ENCODE peak calls at places on chromosomes 7 and 10, in nine cellular contexts. One of them, this sample, is unnamed.

GRCh38 chr10:132434405-132435005 is 37.5 kb downstream of the PWWP2B start:
- DNase-seq in H1: no peak
- DNase-seq in SJSA1: no peak
- DNase-seq in GM04504: no peak
- DNase-seq in activated T-helper 2 cell treated with anti-CD3 and anti-CD28 coated beads, Interferon-gamma antibody, Interleukin-2, Interleukin-4, amounts not matched to agents 10 μg/mL and 5 μg/mL and 100 μg/mL, durations not matched to agents 14 hours and 24 hours and 36 hours: no peak
- DNase-seq in Ammon's horn: no peak
- DNase-seq in HS-27A: no peak
- DNase-seq in left lung: peak; percentile 78
- DNase-seq in EH: no peak
- DNase-seq in this sample: no peak

GRCh38 chr10:22875584-22875983 is 52.3 kb upstream of the ARMC3 start:
- DNase-seq in H1: no peak
- DNase-seq in SJSA1: no peak
- DNase-seq in GM04504: no peak
- DNase-seq in activated T-helper 2 cell treated with anti-CD3 and anti-CD28 coated beads, Interferon-gamma antibody, Interleukin-2, Interleukin-4, amounts not matched to agents 10 μg/mL and 5 μg/mL and 100 μg/mL, durations not matched to agents 14 hours and 24 hours and 36 hours: no peak
- DNase-seq in Ammon's horn: no peak
- DNase-seq in HS-27A: no peak
- DNase-seq in left lung: no peak
- DNase-seq in EH: no peak
- DNase-seq in this sample: no peak

GRCh38 chr10:132919374-132920100 is 22.8 kb downstream of the CFAP46 start:
- DNase-seq in H1: no peak
- DNase-seq in SJSA1: no peak
- DNase-seq in GM04504: no peak
- DNase-seq in activated T-helper 2 cell treated with anti-CD3 and anti-CD28 coated beads, Interferon-gamma antibody, Interleukin-2, Interleukin-4, amounts not matched to agents 10 μg/mL and 5 μg/mL and 100 μg/mL, durations not matched to agents 14 hours and 24 hours and 36 hours: no peak
- DNase-seq in Ammon's horn: no peak
- DNase-seq in HS-27A: no peak
- DNase-seq in left lung: no peak
- DNase-seq in EH: no peak
- DNase-seq in this sample: no peak

GRCh38 chr7:44431091-44431608 is 59.3 kb downstream of the NUDCD3 start:
- DNase-seq in H1: peak; percentile 15
- DNase-seq in SJSA1: no peak
- DNase-seq in GM04504: no peak
- DNase-seq in activated T-helper 2 cell treated with anti-CD3 and anti-CD28 coated beads, Interferon-gamma antibody, Interleukin-2, Interleukin-4, amounts not matched to agents 10 μg/mL and 5 μg/mL and 100 μg/mL, durations not matched to agents 14 hours and 24 hours and 36 hours: no peak
- DNase-seq in Ammon's horn: peak; percentile 52
- DNase-seq in HS-27A: no peak
- DNase-seq in left lung: no peak
- DNase-seq in EH: no peak
- DNase-seq in this sample: no peak

GRCh38 chr10:126252884-126253612 is 135.2 kb downstream of the ADAM12 start:
- DNase-seq in H1: no peak
- DNase-seq in SJSA1: peak; percentile 76
- DNase-seq in GM04504: peak; percentile 99
- DNase-seq in activated T-helper 2 cell treated with anti-CD3 and anti-CD28 coated beads, Interferon-gamma antibody, Interleukin-2, Interleukin-4, amounts not matched to agents 10 μg/mL and 5 μg/mL and 100 μg/mL, durations not matched to agents 14 hours and 24 hours and 36 hours: no peak
- DNase-seq in Ammon's horn: no peak
- DNase-seq in HS-27A: peak; percentile 82
- DNase-seq in left lung: no peak
- DNase-seq in EH: peak; percentile 100
- DNase-seq in this sample: no peak

GRCh38 chr7:149071641-149072437 is 18.7 kb downstream of the ZNF786 start:
- DNase-seq in H1: peak; percentile 81
- DNase-seq in SJSA1: no peak
- DNase-seq in GM04504: no peak
- DNase-seq in activated T-helper 2 cell treated with anti-CD3 and anti-CD28 coated beads, Interferon-gamma antibody, Interleukin-2, Interleukin-4, amounts not matched to agents 10 μg/mL and 5 μg/mL and 100 μg/mL, durations not matched to agents 14 hours and 24 hours and 36 hours: peak; percentile 49
- DNase-seq in Ammon's horn: no peak
- DNase-seq in HS-27A: no peak
- DNase-seq in left lung: no peak
- DNase-seq in EH: peak; percentile 16
- DNase-seq in this sample: no peak

GRCh38 chr7:135512135-135512887 is 2.4 kb upstream of the CNOT4 start:
- DNase-seq in H1: no peak
- DNase-seq in SJSA1: peak; percentile 29
- DNase-seq in GM04504: no peak
- DNase-seq in activated T-helper 2 cell treated with anti-CD3 and anti-CD28 coated beads, Interferon-gamma antibody, Interleukin-2, Interleukin-4, amounts not matched to agents 10 μg/mL and 5 μg/mL and 100 μg/mL, durations not matched to agents 14 hours and 24 hours and 36 hours: no peak
- DNase-seq in Ammon's horn: peak; percentile 71
- DNase-seq in HS-27A: no peak
- DNase-seq in left lung: no peak
- DNase-seq in EH: peak; percentile 65
- DNase-seq in this sample: no peak

GRCh38 chr7:133676805-133677370 is 424.0 kb downstream of the EXOC4 start:
- DNase-seq in H1: no peak
- DNase-seq in SJSA1: no peak
- DNase-seq in GM04504: no peak
- DNase-seq in activated T-helper 2 cell treated with anti-CD3 and anti-CD28 coated beads, Interferon-gamma antibody, Interleukin-2, Interleukin-4, amounts not matched to agents 10 μg/mL and 5 μg/mL and 100 μg/mL, durations not matched to agents 14 hours and 24 hours and 36 hours: no peak
- DNase-seq in Ammon's horn: no peak
- DNase-seq in HS-27A: no peak
- DNase-seq in left lung: no peak
- DNase-seq in EH: peak; percentile 51
- DNase-seq in this sample: no peak

GRCh38 chr10:78931333-78932083 is 137.3 kb upstream of the ZMIZ1 start:
- DNase-seq in H1: no peak
- DNase-seq in SJSA1: peak; percentile 85
- DNase-seq in GM04504: peak; percentile 90
- DNase-seq in activated T-helper 2 cell treated with anti-CD3 and anti-CD28 coated beads, Interferon-gamma antibody, Interleukin-2, Interleukin-4, amounts not matched to agents 10 μg/mL and 5 μg/mL and 100 μg/mL, durations not matched to agents 14 hours and 24 hours and 36 hours: no peak
- DNase-seq in Ammon's horn: no peak
- DNase-seq in HS-27A: peak; percentile 42
- DNase-seq in left lung: peak; percentile 61
- DNase-seq in EH: peak; percentile 97
- DNase-seq in this sample: no peak

GRCh38 chr7:29642494-29643155 is 79.0 kb downstream of the PRR15 start:
- DNase-seq in H1: no peak
- DNase-seq in SJSA1: no peak
- DNase-seq in GM04504: no peak
- DNase-seq in activated T-helper 2 cell treated with anti-CD3 and anti-CD28 coated beads, Interferon-gamma antibody, Interleukin-2, Interleukin-4, amounts not matched to agents 10 μg/mL and 5 μg/mL and 100 μg/mL, durations not matched to agents 14 hours and 24 hours and 36 hours: no peak
- DNase-seq in Ammon's horn: no peak
- DNase-seq in HS-27A: no peak
- DNase-seq in left lung: no peak
- DNase-seq in EH: peak; percentile 18
- DNase-seq in this sample: no peak